ENCODE peak calls at places on chromosomes 2 and 18, in six cellular contexts. G is hepatocyte, P is neuronal stem cell, A is mesendoderm, Q is IMR-90, W is fibroblast of lung. S is an unnamed sample.
A peak's percentile ranks its signal among the peaks of the same experiment; 100 is the strongest.

GRCh38 chr2:239720411-239721365 is 304.5 kb downstream of the NDUFA10 start:
- DNase-seq in A (no peak), Q (no peak), W (no peak), G (no peak), P (no peak), S (no peak)

GRCh38 chr2:100826494-100826893 is 6.6 kb downstream of the NPAS2 start:
- DNase-seq in W (no peak), A (no peak), Q (no peak), G (no peak), P (no peak), S (no peak)

GRCh38 chr2:231187736-231188505 is 10.5 kb upstream of the ARMC9 start:
- DNase-seq in G (peak; percentile 63), A (no peak), P (no peak), W (peak; percentile 70), Q (peak; percentile 24), S (no peak)

GRCh38 chr2:170973225-170973491 is 44.1 kb downstream of the GORASP2 start:
- DNase-seq in G (no peak), W (no peak), P (no peak), A (no peak), Q (no peak), S (no peak)

GRCh38 chr2:127733816-127734537 is 32.7 kb downstream of the SFT2D3 start:
- DNase-seq in A (no peak), W (peak; percentile 39), G (no peak), Q (peak; percentile 21), P (no peak), S (no peak)

GRCh38 chr18:8943900-8944870 is 158.3 kb upstream of the NDUFV2 start:
- DNase-seq in P (no peak), Q (peak; percentile 94), A (no peak), W (peak; percentile 80), G (no peak), S (no peak)

GRCh38 chr2:60531638-60532216 is 21.7 kb downstream of the BCL11A start:
- DNase-seq in G (no peak), Q (no peak), W (no peak), A (peak; percentile 76), P (no peak), S (no peak)

GRCh38 chr2:212595036-212595654 is 56.5 kb upstream of the ERBB4 start:
- DNase-seq in P (no peak), W (peak; percentile 46), Q (peak; percentile 46), A (peak; percentile 35), G (no peak), S (peak; percentile 15)

GRCh38 chr2:96534701-96535181 is 1.8 kb upstream of the ARID5A start:
- DNase-seq in Q (no peak), A (no peak), W (no peak), G (no peak), P (no peak), S (no peak)

GRCh38 chr18:13517369-13517768 is 209.0 kb downstream of the FAM210A start:
- DNase-seq in Q (no peak), A (no peak), W (no peak), G (no peak), P (no peak), S (no peak)

DNA sequence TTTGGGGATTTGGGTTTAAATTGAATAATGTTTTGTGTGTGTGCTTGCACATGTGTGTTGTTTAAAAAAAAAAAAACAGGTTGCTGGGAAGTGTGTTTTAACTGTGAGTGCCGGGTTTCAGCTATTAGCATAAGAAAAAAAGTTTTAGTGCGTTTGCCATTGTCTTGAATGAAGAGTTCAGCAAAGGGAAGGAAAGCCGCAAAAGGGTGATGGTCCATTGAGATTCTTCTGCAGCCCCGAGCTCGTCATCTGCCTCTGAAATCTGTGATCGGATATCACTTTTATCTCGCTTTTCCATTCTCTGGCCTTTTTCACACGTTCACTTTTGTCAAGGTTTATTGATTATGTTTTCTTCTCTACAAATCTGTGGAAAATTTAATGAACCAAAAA is 4.7 kb downstream of the GLI2 start:
- DNase-seq in Q (no peak), W (no peak), P (peak; percentile 57), A (no peak), G (no peak), S (no peak)
- H3K4me3 ChIP-seq in Q (no peak overlapping the region), W (no peak overlapping the region), P (no peak overlapping the region), A (no peak overlapping the region), G (no peak overlapping the region), S (no peak overlapping the region)

DNA sequence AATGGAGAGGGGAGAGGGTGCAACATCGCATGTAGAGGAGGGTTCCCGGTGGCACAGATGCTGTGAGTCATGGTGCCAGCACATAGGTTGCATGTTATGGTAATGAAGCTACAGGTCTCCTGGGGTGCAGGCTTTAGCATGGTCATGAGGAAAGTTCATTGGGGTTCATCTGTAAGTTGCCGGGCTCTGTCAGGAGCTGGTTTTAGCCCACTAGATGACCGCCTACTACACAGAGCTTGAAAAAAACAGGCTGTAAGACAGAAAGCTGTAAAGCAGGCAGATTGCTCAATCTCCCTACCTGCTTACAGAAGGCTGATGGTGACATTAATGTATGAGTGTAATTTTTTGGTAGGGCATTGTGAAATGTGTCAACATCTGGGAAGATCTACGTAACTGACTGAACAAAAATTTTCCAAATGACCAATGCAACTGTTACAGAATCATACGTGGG is 23.9 kb downstream of the DYSF start:
- DNase-seq in Q (no peak), P (no peak), W (no peak), G (no peak), A (no peak), S (no peak)
- H3K4me2 ChIP-seq in Q (no peak overlapping the region), P (no peak overlapping the region), W (no peak overlapping the region), G (no peak overlapping the region), A (no peak overlapping the region), S (no peak overlapping the region)

DNA sequence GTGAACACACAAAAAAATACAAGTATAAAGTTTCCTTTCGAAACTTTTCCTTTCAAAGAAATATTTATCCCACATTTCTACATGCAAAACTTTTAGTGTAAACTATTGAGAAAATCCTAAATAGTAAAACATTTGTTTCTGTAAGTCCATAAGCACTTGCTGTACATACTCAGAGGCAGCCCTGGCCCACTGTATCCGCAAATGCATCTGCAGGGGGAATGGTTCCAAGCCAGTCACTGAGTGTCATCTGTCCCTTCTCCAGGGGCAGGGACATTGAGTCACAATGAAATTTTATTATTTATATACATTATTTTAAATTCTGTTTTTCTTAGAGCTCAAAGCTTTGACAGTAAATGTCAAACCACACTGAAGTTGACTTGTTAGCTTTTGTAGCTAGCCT is 367.1 kb downstream of the MTX2 start:
- DNase-seq in P (peak; percentile 17), W (no peak), A (no peak), G (no peak), Q (no peak), S (no peak)
- H3K4me3 ChIP-seq in P (no peak overlapping the region), W (no peak overlapping the region), A (no peak overlapping the region), G (no peak overlapping the region), Q (no peak overlapping the region), S (no peak overlapping the region)

DNA sequence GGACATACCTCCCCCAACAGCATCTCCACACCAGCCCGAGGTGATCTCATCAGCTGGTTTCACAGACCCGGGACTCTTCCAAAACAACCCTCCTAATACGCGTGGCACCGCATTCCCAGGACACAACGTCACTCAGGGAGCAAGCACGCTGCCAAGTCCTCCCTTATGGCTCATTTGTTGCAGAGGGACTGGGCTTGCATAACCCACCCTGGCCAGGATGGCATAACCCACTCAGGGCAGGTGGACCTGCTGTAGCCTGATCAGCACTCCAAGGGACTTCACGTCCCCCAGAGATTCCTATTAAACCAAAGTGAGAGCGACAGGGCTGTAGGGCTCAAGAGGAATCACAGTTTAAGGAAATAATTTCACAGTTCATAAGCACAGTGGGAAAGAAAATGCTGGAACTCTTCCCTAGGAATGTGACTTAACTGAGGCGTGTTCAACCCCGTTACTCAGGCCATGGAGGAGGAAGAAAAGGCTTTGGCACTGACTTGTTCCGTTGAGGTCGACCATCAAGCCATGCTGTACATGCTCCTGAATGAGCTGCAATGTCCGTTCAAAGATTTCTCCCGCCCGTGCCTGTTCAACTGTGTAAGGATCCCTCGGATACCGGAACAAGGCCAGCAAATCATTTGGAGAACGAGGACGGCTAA is 91.1 kb downstream of the PXDN start:
- DNase-seq in G (no peak), Q (peak; percentile 98), W (peak; percentile 97), A (no peak), P (no peak), S (no peak)
- H3K4me2 ChIP-seq in G (no peak overlapping the region), Q (peak overlapping the region; percentile 1), W (peak overlapping the region; percentile 82), A (no peak overlapping the region), P (no peak overlapping the region), S (no peak overlapping the region)